ENCODE peak calls at places on chromosome 16, in four cellular contexts. B is K562, Z is WTC11, U is HepG2. K is an unnamed sample.

GRCh38 chr16:3101018-3101840 is 2.1 kb upstream of the ZSCAN10 start:
- DNase-seq in U (peak), B (peak), Z (peak), K (peak)

GRCh38 chr16:88703486-88704309 is 2.5 kb downstream of the RNF166 start:
- DNase-seq in Z (no peak), U (no peak), B (no peak), K (no peak)

GRCh38 chr16:54007504-54007903 is 279.1 kb downstream of the IRX3 start:
- DNase-seq in B (no peak), Z (no peak), U (no peak), K (no peak)

GRCh38 chr16:73020409-73020884 is 27.5 kb downstream of the ZFHX3 start:
- DNase-seq in Z (no peak), U (peak), B (peak), K (no peak)

GRCh38 chr16:56191807-56192643 is 736 bp downstream of the GNAO1 start:
- DNase-seq in B (no peak), Z (no peak), U (no peak), K (no peak)

GRCh38 chr16:59684911-59685310 is 950.8 kb upstream of the GOT2 start:
- DNase-seq in Z (no peak), U (no peak), B (no peak), K (no peak)

GRCh38 chr16:79169239-79169638 is 431.3 kb downstream of the MAF start:
- DNase-seq in Z (peak), U (no peak), B (no peak), K (no peak)

GRCh38 chr16:10206215-10206614 is 24.0 kb upstream of the GRIN2A start:
- DNase-seq in B (no peak), Z (no peak), U (no peak), K (no peak)

GRCh38 chr16:76676356-76676755 is 399.2 kb downstream of the CNTNAP4 start:
- DNase-seq in U (no peak), B (no peak), Z (no peak), K (no peak)

GRCh38 chr16:12526521-12526920 is 277.2 kb downstream of the CPPED1 start:
- DNase-seq in Z (no peak), U (no peak), B (no peak), K (no peak)

GRCh38 chr16:58411336-58411735 is 19.1 kb downstream of the GINS3 start:
- DNase-seq in B (no peak), Z (no peak), U (no peak), K (no peak)

GRCh38 chr16:81493755-81494433 is 49.3 kb downstream of the CMIP start:
- DNase-seq in Z (no peak), B (peak), U (peak), K (peak)

GRCh38 chr16:20638711-20639335 is 58.7 kb downstream of the ACSM1 start:
- DNase-seq in Z (no peak), B (no peak), U (no peak), K (no peak)

GRCh38 chr16:4386951-4387565 is 15.4 kb downstream of the VASN start:
- DNase-seq in Z (no peak), U (no peak), B (no peak), K (no peak)

GRCh38 chr16:7025616-7026190 is 306.9 kb upstream of the RBFOX1 start:
- DNase-seq in Z (peak), U (peak), B (peak), K (peak)

GRCh38 chr16:64339052-64339770 is 782.7 kb downstream of the CDH11 start:
- DNase-seq in Z (no peak), U (no peak), B (no peak), K (no peak)

DNA sequence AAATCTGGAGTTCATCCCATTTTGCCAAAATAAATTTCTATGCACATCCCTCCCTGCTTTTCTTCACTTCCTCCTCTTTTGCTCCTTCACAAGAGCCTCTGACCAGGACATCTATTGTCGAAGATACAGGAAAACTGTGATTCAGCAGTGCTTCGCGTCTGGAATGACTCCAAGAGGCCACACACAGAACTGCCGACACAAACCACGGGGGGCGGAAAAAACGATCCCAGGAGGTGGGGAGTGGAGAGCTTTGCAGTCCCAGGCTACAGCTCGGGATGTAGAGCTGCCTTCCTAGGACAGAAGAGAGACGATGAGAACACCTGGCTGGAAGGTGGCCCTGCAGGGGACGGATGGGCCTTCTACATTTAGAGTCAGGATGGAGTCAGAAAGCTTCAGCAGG is 102.8 kb downstream of the XYLT1 start:
- DNase-seq in U (no peak), Z (peak), B (peak), K (peak)
- TF ChIP-seq SP1 in U (no peak), Z (peak), B (no peak), K (no peak)

GRCh38 chr16:13997933-13998332 is 73.2 kb upstream of the MRTFB start:
- DNase-seq in Z (no peak), U (peak), B (no peak), K (no peak)
- TF ChIP-seq ELF4 in Z (no peak), U (no peak), B (no peak), K (no peak)

GRCh38 chr16:66107661-66108060 is 258.8 kb upstream of the CDH5 start:
- DNase-seq in U (no peak), Z (no peak), B (no peak), K (no peak)
- TF ChIP-seq SP1 in U (no peak), Z (no peak), B (no peak), K (no peak)

GRCh38 chr16:1413684-1414531 is 596 bp downstream of the UNKL start:
- DNase-seq in U (no peak), Z (peak), B (peak), K (peak)

GRCh38 chr16:1412847-1413246 is 1.7 kb downstream of the UNKL start:
- DNase-seq in Z (no peak), U (no peak), B (no peak), K (no peak)

GRCh38 chr16:1414532-1415265 is at the start of gene UNKL:
- DNase-seq in Z (peak), B (peak), U (peak), K (peak)

GRCh38 chr16:1420111-1420539 is 422 bp downstream of the UQCC4 start:
- DNase-seq in Z (no peak), B (peak), U (no peak), K (no peak)

DNA sequence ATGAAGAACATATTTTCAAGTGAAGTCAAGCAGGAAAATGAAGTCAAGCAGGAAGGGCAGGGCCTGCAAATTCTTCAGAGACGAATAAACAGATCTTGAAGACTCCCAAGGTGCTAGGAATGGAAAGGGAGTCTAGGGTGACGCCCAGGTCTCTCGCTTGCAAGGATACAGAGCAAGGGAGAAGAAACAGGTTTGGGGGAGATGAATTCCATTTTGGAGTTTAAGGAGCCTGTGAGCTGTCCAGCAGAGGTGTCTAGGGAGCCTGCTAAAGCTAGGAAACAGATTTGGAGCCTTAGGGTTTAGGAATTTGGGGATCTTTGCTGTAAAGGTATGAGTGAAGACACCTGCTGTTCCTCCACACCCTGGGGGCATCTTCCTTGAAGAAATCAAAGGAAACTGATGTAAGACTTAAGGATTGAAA is 2.0 kb upstream of the UNKL start:
- DNase-seq in Z (no peak), B (no peak), U (no peak), K (no peak)
- TF ChIP-seq ELF4 in Z (no peak), B (no peak), U (no peak), K (no peak)

DNA sequence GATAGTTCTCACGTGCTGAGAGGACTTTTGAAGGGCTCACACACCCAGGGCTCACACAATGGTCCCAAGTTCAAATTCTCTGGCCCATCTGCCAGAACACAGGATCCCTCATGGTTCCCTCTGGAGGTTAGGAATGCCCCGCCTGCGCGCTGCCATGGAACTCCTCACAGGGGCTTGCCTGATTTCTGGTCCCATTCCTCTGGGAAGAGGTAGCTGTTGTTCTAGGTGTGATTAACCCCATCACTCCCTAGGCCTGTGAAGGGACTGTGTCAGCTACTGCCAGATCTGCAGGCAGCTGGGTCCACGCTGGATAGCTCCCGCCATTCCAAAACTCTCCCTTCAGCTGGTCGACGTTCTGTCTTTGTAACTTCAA is 2.3 kb upstream of the ARMC5 start:
- DNase-seq in B (no peak), Z (no peak), U (no peak), K (no peak)
- TF ChIP-seq SP1 in B (no peak), Z (no peak), U (no peak), K (no peak)

DNA sequence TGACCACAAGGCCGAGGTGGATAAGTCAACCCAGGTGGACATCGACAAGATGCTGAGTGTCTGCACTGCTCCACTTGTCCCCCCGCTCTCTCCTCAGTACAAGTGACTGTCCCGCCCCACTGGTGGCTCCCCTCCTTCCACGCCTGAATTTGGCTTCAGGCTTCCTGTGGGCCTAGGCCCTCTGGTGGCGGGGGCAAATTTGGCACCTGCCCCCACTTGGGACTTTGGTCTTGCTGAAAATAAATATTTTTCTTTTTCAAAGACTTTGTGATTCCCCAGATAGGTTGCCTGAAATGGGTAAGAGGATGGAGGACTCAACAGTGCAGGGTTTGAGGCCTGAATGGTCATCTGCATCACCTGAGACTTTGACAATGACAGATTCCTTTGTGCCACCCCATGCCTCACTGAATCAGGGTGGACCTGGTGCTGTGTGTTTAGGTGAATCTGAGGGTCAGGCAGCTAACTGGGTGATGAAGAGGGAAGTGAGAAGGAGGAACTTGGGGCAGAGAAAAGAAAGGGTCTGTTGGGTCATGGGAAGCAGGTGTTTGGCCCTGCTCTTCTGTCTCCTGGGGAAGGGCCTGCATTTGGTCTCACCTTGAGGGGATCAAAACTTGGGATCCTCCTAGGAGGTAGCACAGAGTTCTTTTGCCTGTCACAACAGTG is 2.0 kb downstream of the C16orf86 start:
- DNase-seq in U (no peak), B (no peak), Z (no peak), K (no peak)
- TF ChIP-seq ELF4 in U (no peak), B (no peak), Z (no peak), K (no peak)